ENCODE peak calls at places on chromosomes 13 and 19, in ten cellular contexts. D is T-helper 9 cell; C is cardiac septum; N is CD4-positive, alpha-beta memory T cell; Z is NCI-H1436 treated with DMSO at 0.1 percent for 48 hours; H is glutamatergic neuron; U is T-helper 2 cell; Q is NT2/D1; T is hepatic stellate cell; K is cortex of kidney. M is an unnamed sample.

GRCh38 chr13:51025245-51025872 is 85.7 kb downstream of the C13orf42 start:
- DNase-seq in Q (no peak), C (no peak), U (no peak), H (no peak), K (no peak), N (no peak), T (no peak), D (no peak), Z (no peak), M (no peak)

GRCh38 chr19:30593358-30593757 is 221.2 kb downstream of the ZNF536 start:
- DNase-seq in T (no peak), H (no peak), C (no peak), K (no peak), D (no peak), U (no peak), N (no peak), Q (no peak), Z (no peak), M (no peak)

GRCh38 chr19:49109569-49110233 is 4.5 kb upstream of the LIN7B start:
- DNase-seq in Q (no peak), H (no peak), C (no peak), Z (no peak), U (no peak), D (no peak), N (no peak), T (no peak), K (no peak), M (no peak)

GRCh38 chr19:33487901-33488817 is 33.4 kb downstream of the PEPD start:
- DNase-seq in Q (no peak), H (peak; percentile 83), N (no peak), C (peak; percentile 66), T (no peak), K (no peak), Z (no peak), U (no peak), D (no peak), M (no peak)

GRCh38 chr13:51778407-51778806 is 25.6 kb downstream of the DHRS12 start:
- DNase-seq in K (no peak), Z (no peak), H (no peak), N (no peak), U (no peak), D (no peak), Q (no peak), T (no peak), C (no peak), M (no peak)

GRCh38 chr19:14502334-14503092 is 6.6 kb upstream of the GIPC1 start:
- DNase-seq in T (no peak), Q (no peak), U (no peak), H (no peak), D (no peak), C (no peak), K (no peak), Z (no peak), N (no peak), M (no peak)

GRCh38 chr19:29561601-29562000 is 35.8 kb downstream of the VSTM2B start:
- DNase-seq in Q (no peak), U (no peak), D (no peak), K (no peak), C (peak; percentile 58), N (no peak), H (no peak), Z (no peak), T (no peak), M (no peak)

GRCh38 chr13:97141564-97142005 is 80.5 kb upstream of the MBNL2 start:
- DNase-seq in T (peak; percentile 75), Q (peak; percentile 72), D (no peak), K (no peak), U (no peak), N (no peak), H (no peak), Z (peak; percentile 20), C (no peak), M (peak; percentile 23)

GRCh38 chr13:34435338-34435737 is 506.7 kb upstream of the NBEA start:
- DNase-seq in H (no peak), U (no peak), Q (no peak), T (no peak), D (no peak), N (no peak), K (no peak), C (no peak), Z (no peak), M (no peak)

GRCh38 chr19:49556412-49557398 is 23.7 kb downstream of the NOSIP start:
- DNase-seq in K (no peak), U (no peak), H (no peak), Z (no peak), Q (no peak), N (peak; percentile 54), D (peak; percentile 47), T (no peak), C (no peak), M (no peak)

GRCh38 chr19:2719232-2719735 is 1.9 kb downstream of the DIRAS1 start:
- DNase-seq in T (no peak), N (no peak), D (no peak), Z (no peak), K (no peak), U (no peak), Q (no peak), C (no peak), H (no peak), M (no peak)

GRCh38 chr19:40726279-40726678 is 9.4 kb downstream of the ITPKC start:
- DNase-seq in C (no peak), U (no peak), T (no peak), Z (no peak), N (no peak), K (no peak), D (no peak), H (no peak), Q (no peak), M (no peak)

GRCh38 chr19:16293133-16294085 is 31.2 kb upstream of the KLF2 start:
- DNase-seq in N (no peak), Z (no peak), Q (no peak), K (no peak), H (no peak), T (peak; percentile 91), C (peak; percentile 77), U (no peak), D (no peak), M (no peak)

GRCh38 chr13:90760639-90761038 is 586.8 kb upstream of the MIR17HG start:
- DNase-seq in D (no peak), N (no peak), Z (no peak), Q (no peak), T (no peak), C (no peak), K (no peak), U (no peak), H (no peak), M (no peak)

GRCh38 chr13:92097337-92097903 is 699.0 kb downstream of the GPC5 start:
- DNase-seq in U (no peak), T (no peak), N (no peak), K (no peak), Q (no peak), D (no peak), H (no peak), C (no peak), Z (no peak), M (no peak)

GRCh38 chr13:33351324-33351723 is 65.8 kb upstream of the STARD13 start:
- DNase-seq in D (no peak), N (no peak), Q (no peak), Z (no peak), H (no peak), K (no peak), C (no peak), U (no peak), T (peak; percentile 75), M (no peak)

GRCh38 chr19:34879563-34879962 is 47.1 kb upstream of the ZNF30 start:
- DNase-seq in Q (no peak), K (no peak), D (no peak), Z (no peak), H (no peak), N (no peak), T (no peak), C (no peak), U (no peak), M (no peak)

GRCh38 chr19:34649886-34650543 is 26.9 kb downstream of the SCGB2B2 start:
- DNase-seq in C (no peak), K (no peak), N (no peak), Q (no peak), T (no peak), Z (no peak), H (no peak), D (no peak), U (no peak), M (no peak)

GRCh38 chr13:42577538-42577937 is 3.6 kb downstream of the TNFSF11 start:
- DNase-seq in Z (no peak), N (no peak), H (no peak), T (no peak), C (no peak), U (no peak), D (no peak), K (no peak), Q (no peak), M (no peak)

GRCh38 chr19:44927746-44928145 is 13.3 kb downstream of the APOC1 start:
- DNase-seq in C (no peak), T (peak; percentile 61), H (no peak), N (no peak), Z (no peak), Q (no peak), D (no peak), K (no peak), U (no peak), M (no peak)